ENCODE peak calls at places on chromosomes 1 and 21, in seven cellular contexts. B is right cardiac atrium; F is effector CD4-positive, alpha-beta T cell; P is stimulated activated naive CD4-positive, alpha-beta T cell; V is mucosa of descending colon; T is HuH-7.5; L is nephron progenitor cell. M is an unnamed sample.

GRCh38 chr21:29187939-29188338 is 57.5 kb downstream of the MAP3K7CL start:
- DNase-seq in F (no peak), P (no peak), T (no peak), V (no peak), L (no peak), B (no peak), M (peak)

GRCh38 chr1:80392529-80392928 is 1386.0 kb upstream of the ADGRL4 start:
- DNase-seq in F (no peak), P (no peak), B (no peak), L (no peak), T (peak), V (no peak), M (no peak)

GRCh38 chr1:86455078-86455477 is 13.6 kb upstream of the CLCA1 start:
- DNase-seq in P (no peak), L (no peak), V (no peak), F (no peak), T (no peak), B (no peak), M (no peak)

GRCh38 chr21:20874202-20874601 is 124.0 kb upstream of the NCAM2 start:
- DNase-seq in P (no peak), B (no peak), L (no peak), V (no peak), F (no peak), T (no peak), M (no peak)

GRCh38 chr1:85626818-85627217 is 46.3 kb downstream of the CCN1 start:
- DNase-seq in B (no peak), F (no peak), V (no peak), T (no peak), P (no peak), L (no peak), M (no peak)

GRCh38 chr1:50333595-50333974 is 89.7 kb downstream of the DMRTA2 start:
- DNase-seq in V (peak), P (no peak), F (peak), T (peak), B (peak), L (peak), M (no peak)

GRCh38 chr1:111906816-111907215 is 82.7 kb downstream of the KCND3 start:
- DNase-seq in T (no peak), V (no peak), L (no peak), F (no peak), P (no peak), B (no peak), M (no peak)

GRCh38 chr1:180309338-180309737 is 79.3 kb downstream of the LHX4 start:
- DNase-seq in T (peak), F (no peak), L (no peak), V (no peak), P (no peak), B (no peak), M (peak)

GRCh38 chr1:151540021-151540981 is at the start of gene TUFT1:
- DNase-seq in L (peak), T (peak), F (peak), P (peak), V (peak), B (peak), M (peak)

GRCh38 chr1:111690306-111690617 is 48.9 kb downstream of the INKA2 start:
- DNase-seq in F (no peak), P (no peak), V (no peak), B (no peak), L (no peak), T (no peak), M (peak)

GRCh38 chr1:206560021-206560716 is 52.1 kb downstream of the EIF2D start:
- DNase-seq in L (no peak), P (no peak), V (no peak), T (no peak), F (no peak), B (no peak), M (no peak)

GRCh38 chr1:221888218-221888617 is 146.3 kb upstream of the DUSP10 start:
- DNase-seq in B (no peak), V (no peak), L (no peak), T (no peak), F (no peak), P (no peak), M (no peak)

GRCh38 chr21:27451116-27451515 is 484.2 kb upstream of the ADAMTS5 start:
- DNase-seq in L (no peak), V (no peak), F (no peak), B (no peak), P (no peak), T (no peak), M (no peak)

GRCh38 chr1:47618830-47619229 is 181.0 kb downstream of the FOXD2 start:
- DNase-seq in L (no peak), F (no peak), P (no peak), V (no peak), T (no peak), B (no peak), M (no peak)